ENCODE peak calls at places on chromosome 21, in seven cellular contexts. H, M, Z, F, Y, Q and E are unnamed samples.

GRCh38 chr21:33945652-33946270 is 30.2 kb upstream of the ATP5PO start:
- DNase-seq in H (no peak), M (no peak), Z (no peak), F (no peak), Y (no peak), Q (no peak), E (no peak)

GRCh38 chr21:37642493-37642892 is 273.8 kb downstream of the KCNJ6 start:
- DNase-seq in H (peak), M (no peak), Z (no peak), F (no peak), Y (no peak), Q (no peak), E (no peak)

GRCh38 chr21:45436371-45437040 is 31.5 kb downstream of the COL18A1 start:
- DNase-seq in H (no peak), M (no peak), Z (no peak), F (no peak), Y (no peak), Q (no peak), E (no peak)

GRCh38 chr21:35974801-35975200 is 85.5 kb downstream of the SETD4 start:
- DNase-seq in H (no peak), M (no peak), Z (no peak), F (no peak), Y (no peak), Q (no peak), E (no peak)

GRCh38 chr21:39141502-39141901 is 41.7 kb downstream of the PSMG1 start:
- DNase-seq in H (no peak), M (peak), Z (peak), F (no peak), Y (no peak), Q (no peak), E (no peak)

GRCh38 chr21:45169682-45170081 is 95.3 kb downstream of the ADARB1 start:
- DNase-seq in H (no peak), M (no peak), Z (no peak), F (no peak), Y (no peak), Q (no peak), E (no peak)

GRCh38 chr21:26412831-26413329 is 160.2 kb downstream of the CYYR1 start:
- DNase-seq in H (no peak), M (no peak), Z (no peak), F (no peak), Y (no peak), Q (no peak), E (no peak)

GRCh38 chr21:44800971-44801467 is 601 bp downstream of the UBE2G2 start:
- DNase-seq in H (peak), M (no peak), Z (no peak), F (no peak), Y (no peak), Q (no peak), E (peak)

GRCh38 chr21:32386195-32386870 is 6.5 kb downstream of the URB1 start:
- DNase-seq in H (peak), M (no peak), Z (peak), F (no peak), Y (no peak), Q (no peak), E (no peak)

GRCh38 chr21:26515257-26515656 is 57.8 kb downstream of the CYYR1 start:
- DNase-seq in H (no peak), M (no peak), Z (no peak), F (no peak), Y (no peak), Q (no peak), E (no peak)

GRCh38 chr21:14383596-14384210 is 757 bp upstream of the HSPA13 start:
- DNase-seq in H (peak), M (no peak), Z (peak), F (no peak), Y (no peak), Q (no peak), E (no peak)

GRCh38 chr21:17435565-17436543 is 77.0 kb upstream of the CXADR start:
- DNase-seq in H (no peak), M (no peak), Z (no peak), F (no peak), Y (no peak), Q (no peak), E (no peak)

GRCh38 chr21:41794600-41794999 is 27.7 kb upstream of the RIPK4 start:
- DNase-seq in H (no peak), M (no peak), Z (no peak), F (no peak), Y (no peak), Q (no peak), E (no peak)

GRCh38 chr21:41183575-41183974 is 15.6 kb downstream of the BACE2 start:
- DNase-seq in H (no peak), M (no peak), Z (no peak), F (no peak), Y (no peak), Q (no peak), E (no peak)

GRCh38 chr21:38597436-38597835 is 99.2 kb upstream of the ERG start:
- DNase-seq in H (peak), M (no peak), Z (no peak), F (no peak), Y (no peak), Q (no peak), E (no peak)

GRCh38 chr21:40049959-40050290 is 182.7 kb downstream of the PCP4 start:
- DNase-seq in H (no peak), M (no peak), Z (no peak), F (no peak), Y (no peak), Q (no peak), E (peak)

GRCh38 chr21:32844076-32844475 is 72.5 kb upstream of the PAXBP1 start:
- DNase-seq in H (no peak), M (no peak), Z (no peak), F (no peak), Y (no peak), Q (no peak), E (no peak)

GRCh38 chr21:44589586-44590305 is 2.6 kb downstream of the KRTAP10-6 start:
- DNase-seq in H (no peak), M (no peak), Z (no peak), F (no peak), Y (no peak), Q (no peak), E (no peak)

GRCh38 chr21:38751379-38752050 is 54.2 kb upstream of the ETS2 start:
- DNase-seq in H (no peak), M (no peak), Z (no peak), F (peak), Y (no peak), Q (no peak), E (no peak)

GRCh38 chr21:37688952-37689659 is 227.2 kb downstream of the KCNJ6 start:
- DNase-seq in H (no peak), M (no peak), Z (no peak), F (no peak), Y (no peak), Q (no peak), E (no peak)

GRCh38 chr21:29371464-29371863 is 72.7 kb downstream of the BACH1 start:
- DNase-seq in H (no peak), M (no peak), Z (no peak), F (no peak), Y (no peak), Q (no peak), E (no peak)

GRCh38 chr21:44292812-44293195 is 7.0 kb upstream of the PFKL start:
- DNase-seq in H (no peak), M (no peak), Z (no peak), F (no peak), Y (no peak), Q (no peak), E (no peak)

GRCh38 chr21:41851090-41851790 is 27.9 kb downstream of the PRDM15 start:
- DNase-seq in H (no peak), M (no peak), Z (no peak), F (no peak), Y (no peak), Q (no peak), E (no peak)

GRCh38 chr21:42096593-42096992 is 25.5 kb downstream of the UMODL1 start:
- DNase-seq in H (no peak), M (no peak), Z (no peak), F (no peak), Y (no peak), Q (no peak), E (no peak)

GRCh38 chr21:28975401-28975800 is 17.3 kb downstream of the LTN1 start:
- DNase-seq in H (no peak), M (no peak), Z (peak), F (no peak), Y (no peak), Q (no peak), E (no peak)